ENCODE peak calls at places on chromosomes 5 and 9, in ten cellular contexts. Y is GM06990, X is neural progenitor cell, V is AG10803, M is fibroblast of lung, P is mesenchymal stem cell, B is cardiac fibroblast, A is fibroblast of villous mesenchyme, K is transverse colon, U is cardiac muscle cell. O is an unnamed sample.

GRCh38 chr9:109182550-109182939 is 15.5 kb upstream of the FRRS1L start:
- DNase-seq in Y (no peak), X (no peak), V (no peak), M (no peak), P (no peak), B (no peak), A (no peak), K (no peak), U (no peak), O (no peak)

GRCh38 chr5:52853573-52854163 is 66.0 kb downstream of the ITGA1 start:
- DNase-seq in Y (no peak), X (no peak), V (peak; percentile 85), M (no peak), P (no peak), B (no peak), A (peak; percentile 76), K (no peak), U (no peak), O (peak; percentile 15)

GRCh38 chr9:29289365-29289764 is 1716.1 kb upstream of the C9orf72 start:
- DNase-seq in Y (no peak), X (no peak), V (no peak), M (no peak), P (no peak), B (no peak), A (no peak), K (no peak), U (no peak), O (no peak)

GRCh38 chr5:141655020-141655419 is 3.8 kb upstream of the FCHSD1 start:
- DNase-seq in Y (no peak), X (no peak), V (no peak), M (no peak), P (no peak), B (no peak), A (no peak), K (no peak), U (no peak), O (no peak)

GRCh38 chr5:36414869-36415282 is 113.2 kb upstream of the RANBP3L start:
- DNase-seq in Y (no peak), X (peak; percentile 61), V (peak; percentile 73), M (peak; percentile 50), P (peak; percentile 40), B (peak; percentile 73), A (peak; percentile 71), K (no peak), U (peak; percentile 75), O (no peak)

GRCh38 chr5:133253076-133253475 is 201.3 kb downstream of the HSPA4 start:
- DNase-seq in Y (no peak), X (no peak), V (no peak), M (no peak), P (no peak), B (no peak), A (no peak), K (no peak), U (no peak), O (no peak)

GRCh38 chr5:170438581-170438980 is 49.4 kb upstream of the KCNMB1 start:
- DNase-seq in Y (no peak), X (no peak), V (no peak), M (no peak), P (no peak), B (no peak), A (no peak), K (no peak), U (no peak), O (no peak)

GRCh38 chr5:139872052-139872766 is 76.6 kb downstream of the PSD2 start:
- DNase-seq in Y (no peak), X (peak; percentile 19), V (no peak), M (no peak), P (no peak), B (no peak), A (no peak), K (no peak), U (no peak), O (no peak)

GRCh38 chr9:99006979-99007378 is 63.3 kb downstream of the COL15A1 start:
- DNase-seq in Y (no peak), X (no peak), V (no peak), M (no peak), P (no peak), B (no peak), A (no peak), K (no peak), U (no peak), O (no peak)

GRCh38 chr5:132825824-132826391 is 4.5 kb downstream of the SHROOM1 start:
- DNase-seq in Y (no peak), X (peak; percentile 57), V (no peak), M (no peak), P (no peak), B (no peak), A (no peak), K (no peak), U (no peak), O (no peak)

DNA sequence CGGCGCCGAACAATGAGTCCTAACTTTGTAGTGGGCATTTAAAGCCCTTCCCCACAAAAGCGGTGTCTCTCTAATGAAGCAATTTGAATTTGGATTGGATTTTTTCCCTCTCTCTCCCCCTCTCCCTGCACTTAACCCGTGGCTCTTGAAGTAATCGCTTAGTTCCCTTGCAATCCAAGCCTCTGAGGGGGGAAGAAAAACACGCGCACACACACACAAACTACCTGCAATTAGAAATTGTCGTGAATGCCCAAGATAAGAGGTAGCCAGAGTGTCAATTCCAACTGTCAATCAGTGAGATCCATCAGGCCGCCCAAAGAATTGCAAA is 1.2 kb downstream of the LHX6 start:
- DNase-seq in Y (no peak), X (no peak), V (no peak), M (no peak), P (no peak), B (no peak), A (no peak), K (no peak), U (no peak), O (no peak)
- H3K4me3 ChIP-seq in Y (no peak overlapping the region), X (peak overlapping the region; percentile 29), V (no peak overlapping the region), M (no peak overlapping the region), P (no peak overlapping the region), B (no peak overlapping the region), A (no peak overlapping the region), K (no peak overlapping the region), U (no peak overlapping the region), O (no peak overlapping the region)

GRCh38 chr5:180816608-180817534 is 14.3 kb upstream of the MGAT1 start:
- DNase-seq in Y (no peak), X (no peak), V (no peak), M (peak; percentile 73), P (peak; percentile 76), B (peak; percentile 24), A (peak; percentile 69), K (no peak), U (peak; percentile 78), O (no peak)
- H3K4me3 ChIP-seq in Y (no peak overlapping the region), X (no peak overlapping the region), V (no peak overlapping the region), M (no peak overlapping the region), P (no peak overlapping the region), B (no peak overlapping the region), A (no peak overlapping the region), K (no peak overlapping the region), U (no peak overlapping the region), O (no peak overlapping the region)

GRCh38 chr9:128191406-128192046 is at the start of gene CIZ1:
- DNase-seq in Y (peak; percentile 90), X (peak; percentile 90), V (peak; percentile 80), M (peak; percentile 77), P (peak; percentile 80), B (peak; percentile 77), A (peak; percentile 80), K (peak; percentile 85), U (peak; percentile 86), O (no peak)

GRCh38 chr9:128190516-128191405 is 611 bp downstream of the CIZ1 start:
- DNase-seq in Y (peak; percentile 39), X (peak; percentile 23), V (peak; percentile 15), M (no peak), P (peak; percentile 29), B (peak; percentile 6), A (peak; percentile 9), K (peak; percentile 23), U (no peak), O (no peak)

GRCh38 chr9:128190013-128190412 is 1.4 kb downstream of the CIZ1 start:
- DNase-seq in Y (no peak), X (no peak), V (no peak), M (no peak), P (no peak), B (no peak), A (no peak), K (no peak), U (no peak), O (no peak)

GRCh38 chr9:128192601-128193371 is 1.4 kb upstream of the CIZ1 start:
- DNase-seq in Y (peak; percentile 41), X (no peak), V (peak; percentile 91), M (peak; percentile 84), P (no peak), B (peak; percentile 88), A (peak; percentile 96), K (peak; percentile 92), U (peak; percentile 88), O (peak; percentile 83)

GRCh38 chr9:128193469-128194096 is 2.2 kb upstream of the CIZ1 start:
- DNase-seq in Y (no peak), X (no peak), V (no peak), M (no peak), P (no peak), B (no peak), A (no peak), K (no peak), U (no peak), O (no peak)
- H3K4me3 ChIP-seq in Y (no peak overlapping the region), X (no peak overlapping the region), V (no peak overlapping the region), M (no peak overlapping the region), P (peak overlapping the region; percentile 97), B (no peak overlapping the region), A (peak overlapping the region; percentile 38), K (peak overlapping the region; percentile 10), U (no peak overlapping the region), O (no peak overlapping the region)

DNA sequence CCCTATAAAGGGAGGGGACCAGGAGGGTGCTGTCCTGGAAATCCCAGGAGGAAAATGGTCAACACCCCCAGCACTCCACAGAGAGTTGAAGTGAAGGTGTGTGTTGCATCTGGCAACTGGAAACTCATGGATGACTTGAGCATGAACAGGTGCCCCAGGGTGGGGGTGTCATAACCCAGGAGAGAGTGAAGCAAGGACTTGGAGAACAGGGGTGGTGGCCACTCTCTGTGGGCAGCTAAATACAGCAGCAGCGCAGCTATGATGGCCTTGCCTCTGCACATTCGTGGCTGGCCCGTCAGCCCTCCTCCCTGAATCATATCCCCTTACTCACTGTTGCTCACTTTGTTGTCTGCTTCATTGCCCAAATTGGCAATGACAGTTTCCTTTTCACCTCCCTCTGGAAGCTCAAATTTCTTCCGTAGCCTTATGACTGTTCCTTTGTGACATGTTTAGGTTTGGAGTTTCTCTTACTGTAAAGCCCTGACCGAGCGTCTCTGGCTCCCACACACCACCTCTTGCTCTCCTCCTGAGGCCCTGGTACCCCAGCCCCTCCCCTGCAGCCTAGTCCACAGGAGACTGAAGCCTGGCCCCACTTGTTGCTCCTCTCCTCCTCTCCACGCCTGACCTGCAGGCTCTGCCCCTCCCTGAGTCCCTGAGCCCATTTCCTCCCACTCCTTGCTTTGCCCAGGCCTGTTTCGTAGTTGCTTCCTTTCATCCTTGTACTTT is 185.8 kb downstream of the CD180 start:
- DNase-seq in Y (no peak), X (no peak), V (peak; percentile 43), M (peak; percentile 98), P (no peak), B (peak; percentile 94), A (no peak), K (peak; percentile 21), U (peak; percentile 40), O (peak; percentile 42)
- H3K4me3 ChIP-seq in Y (no peak overlapping the region), X (no peak overlapping the region), V (peak overlapping the region; percentile 16), M (no peak overlapping the region), P (peak overlapping the region; percentile 42), B (no peak overlapping the region), A (no peak overlapping the region), K (no peak overlapping the region), U (no peak overlapping the region), O (no peak overlapping the region)